ENCODE peak calls at places on chromosome 18, in four cellular contexts. N is stimulated activated CD4-positive, alpha-beta T cell treated with anti-CD3 and anti-CD28 coated beads, Interleukin-1b, Interleukin-23, amount 100 ng/mL, for 24 hours; P is NCI-H748 treated with DMSO at 0.1 percent for 48 hours; I is endothelial cell. X is an unnamed sample.

GRCh38 chr18:73933666-73934065 is 214.0 kb downstream of the FBXO15 start:
- DNase-seq in I (no peak), P (no peak), N (no peak), X (no peak)

GRCh38 chr18:34710430-34711386 is 610 bp downstream of the DTNA start:
- DNase-seq in N (no peak), P (peak; percentile 79), I (no peak), X (no peak)

GRCh38 chr18:67243799-67244587 is 272.5 kb downstream of the DSEL start:
- DNase-seq in I (no peak), N (no peak), P (no peak), X (no peak)

GRCh38 chr18:6741290-6741689 is 11.8 kb downstream of the ARHGAP28 start:
- DNase-seq in N (no peak), I (no peak), P (no peak), X (no peak)

GRCh38 chr18:9608298-9608697 is 6.1 kb downstream of the PPP4R1 start:
- DNase-seq in P (no peak), I (no peak), N (no peak), X (no peak)

GRCh38 chr18:68033466-68033865 is 516.9 kb upstream of the DSEL start:
- DNase-seq in N (no peak), I (no peak), P (no peak), X (no peak)

GRCh38 chr18:13387856-13388548 is 169.4 kb downstream of the LDLRAD4 start:
- DNase-seq in P (no peak), I (no peak), N (no peak), X (peak; percentile 19)

GRCh38 chr18:34631071-34631470 is 79.0 kb upstream of the DTNA start:
- DNase-seq in N (no peak), P (peak; percentile 63), I (no peak), X (no peak)

GRCh38 chr18:21489119-21489750 is 111.3 kb downstream of the ESCO1 start:
- DNase-seq in N (no peak), P (peak; percentile 73), I (peak; percentile 53), X (no peak)

GRCh38 chr18:24530630-24531111 is 70.2 kb downstream of the HRH4 start:
- DNase-seq in P (no peak), I (no peak), N (no peak), X (no peak)

GRCh38 chr18:67023059-67023458 is 419.2 kb upstream of the CDH19 start:
- DNase-seq in P (no peak), N (no peak), I (no peak), X (no peak)